ENCODE peak calls at places on chromosomes 2 and 18, in nine cellular contexts. One of them, this sample, is unnamed.

GRCh38 chr2:83594261-83594660 is 864.8 kb downstream of the SUCLG1 start:
- DNase-seq in body of pancreas: no peak
- DNase-seq in neural progenitor cell: no peak
- DNase-seq in foreskin fibroblast: no peak
- DNase-seq in coronary artery: no peak
- DNase-seq in thoracic aorta: no peak
- DNase-seq in astrocyte: no peak
- DNase-seq in sigmoid colon: no peak
- DNase-seq in cardiac muscle cell: no peak
- DNase-seq in this sample: no peak

GRCh38 chr2:120720746-120721145 is 14.9 kb upstream of the GLI2 start:
- DNase-seq in body of pancreas: no peak
- DNase-seq in neural progenitor cell: no peak
- DNase-seq in coronary artery: no peak
- DNase-seq in thoracic aorta: no peak
- DNase-seq in foreskin fibroblast: no peak
- DNase-seq in cardiac muscle cell: no peak
- DNase-seq in sigmoid colon: no peak
- DNase-seq in astrocyte: no peak
- DNase-seq in this sample: no peak

GRCh38 chr2:69635426-69635825 is 8.1 kb downstream of the AAK1 start:
- DNase-seq in cardiac muscle cell: no peak
- DNase-seq in body of pancreas: no peak
- DNase-seq in coronary artery: no peak
- DNase-seq in neural progenitor cell: no peak
- DNase-seq in thoracic aorta: no peak
- DNase-seq in foreskin fibroblast: no peak
- DNase-seq in sigmoid colon: no peak
- DNase-seq in astrocyte: no peak
- DNase-seq in this sample: no peak

GRCh38 chr2:109189751-109190150 is 60.7 kb downstream of the SH3RF3 start:
- DNase-seq in foreskin fibroblast: no peak
- DNase-seq in astrocyte: no peak
- DNase-seq in sigmoid colon: no peak
- DNase-seq in neural progenitor cell: no peak
- DNase-seq in coronary artery: no peak
- DNase-seq in body of pancreas: no peak
- DNase-seq in cardiac muscle cell: no peak
- DNase-seq in thoracic aorta: no peak
- DNase-seq in this sample: no peak

GRCh38 chr2:27765621-27766286 is 5.8 kb upstream of the MRPL33 start:
- DNase-seq in neural progenitor cell: no peak
- DNase-seq in thoracic aorta: no peak
- DNase-seq in foreskin fibroblast: no peak
- DNase-seq in astrocyte: peak
- DNase-seq in cardiac muscle cell: no peak
- DNase-seq in coronary artery: no peak
- DNase-seq in body of pancreas: peak
- DNase-seq in sigmoid colon: peak
- DNase-seq in this sample: peak

GRCh38 chr2:145484443-145485086 is 964.6 kb upstream of the ZEB2 start:
- DNase-seq in coronary artery: no peak
- DNase-seq in foreskin fibroblast: peak
- DNase-seq in neural progenitor cell: no peak
- DNase-seq in thoracic aorta: no peak
- DNase-seq in cardiac muscle cell: peak
- DNase-seq in astrocyte: peak
- DNase-seq in sigmoid colon: no peak
- DNase-seq in body of pancreas: no peak
- DNase-seq in this sample: no peak

GRCh38 chr2:96188821-96189526 is 19.7 kb downstream of the STARD7 start:
- DNase-seq in neural progenitor cell: no peak
- DNase-seq in coronary artery: no peak
- DNase-seq in astrocyte: no peak
- DNase-seq in sigmoid colon: no peak
- DNase-seq in foreskin fibroblast: no peak
- DNase-seq in body of pancreas: no peak
- DNase-seq in thoracic aorta: no peak
- DNase-seq in cardiac muscle cell: no peak
- DNase-seq in this sample: no peak

GRCh38 chr18:25370391-25370790 is 18.4 kb upstream of the ZNF521 start:
- DNase-seq in sigmoid colon: no peak
- DNase-seq in coronary artery: no peak
- DNase-seq in cardiac muscle cell: no peak
- DNase-seq in neural progenitor cell: no peak
- DNase-seq in body of pancreas: no peak
- DNase-seq in thoracic aorta: no peak
- DNase-seq in foreskin fibroblast: no peak
- DNase-seq in astrocyte: no peak
- DNase-seq in this sample: no peak

GRCh38 chr2:137886432-137886831 is 77.8 kb upstream of the HNMT start:
- DNase-seq in coronary artery: no peak
- DNase-seq in foreskin fibroblast: no peak
- DNase-seq in cardiac muscle cell: peak
- DNase-seq in neural progenitor cell: peak
- DNase-seq in sigmoid colon: no peak
- DNase-seq in thoracic aorta: no peak
- DNase-seq in body of pancreas: peak
- DNase-seq in astrocyte: no peak
- DNase-seq in this sample: peak

GRCh38 chr2:119673796-119674195 is 5.2 kb upstream of the TMEM177 start:
- DNase-seq in cardiac muscle cell: no peak
- DNase-seq in body of pancreas: no peak
- DNase-seq in coronary artery: peak
- DNase-seq in foreskin fibroblast: no peak
- DNase-seq in thoracic aorta: no peak
- DNase-seq in sigmoid colon: no peak
- DNase-seq in astrocyte: no peak
- DNase-seq in neural progenitor cell: no peak
- DNase-seq in this sample: no peak

GRCh38 chr2:38601061-38601460 is 1.7 kb downstream of the HNRNPLL start:
- DNase-seq in neural progenitor cell: no peak
- DNase-seq in foreskin fibroblast: no peak
- DNase-seq in coronary artery: no peak
- DNase-seq in cardiac muscle cell: no peak
- DNase-seq in body of pancreas: no peak
- DNase-seq in astrocyte: no peak
- DNase-seq in thoracic aorta: no peak
- DNase-seq in sigmoid colon: no peak
- DNase-seq in this sample: no peak

GRCh38 chr2:184371641-184372040 is 226.7 kb upstream of the ZNF804A start:
- DNase-seq in coronary artery: no peak
- DNase-seq in sigmoid colon: no peak
- DNase-seq in foreskin fibroblast: no peak
- DNase-seq in cardiac muscle cell: no peak
- DNase-seq in neural progenitor cell: no peak
- DNase-seq in thoracic aorta: no peak
- DNase-seq in body of pancreas: no peak
- DNase-seq in astrocyte: no peak
- DNase-seq in this sample: no peak

GRCh38 chr2:189580267-189580661 is 322 bp downstream of the SLC40A1 start:
- DNase-seq in neural progenitor cell: peak
- DNase-seq in thoracic aorta: no peak
- DNase-seq in cardiac muscle cell: peak
- DNase-seq in astrocyte: peak
- DNase-seq in foreskin fibroblast: peak
- DNase-seq in body of pancreas: peak
- DNase-seq in coronary artery: no peak
- DNase-seq in sigmoid colon: peak
- DNase-seq in this sample: peak

GRCh38 chr18:76923485-76924085 is 101.2 kb downstream of the ZNF236 start:
- DNase-seq in sigmoid colon: no peak
- DNase-seq in thoracic aorta: no peak
- DNase-seq in body of pancreas: no peak
- DNase-seq in cardiac muscle cell: peak
- DNase-seq in foreskin fibroblast: no peak
- DNase-seq in astrocyte: no peak
- DNase-seq in neural progenitor cell: peak
- DNase-seq in coronary artery: no peak
- DNase-seq in this sample: peak

GRCh38 chr2:128663371-128664050 is 344.8 kb upstream of the HS6ST1 start:
- DNase-seq in neural progenitor cell: no peak
- DNase-seq in astrocyte: no peak
- DNase-seq in foreskin fibroblast: no peak
- DNase-seq in cardiac muscle cell: no peak
- DNase-seq in body of pancreas: no peak
- DNase-seq in coronary artery: no peak
- DNase-seq in sigmoid colon: no peak
- DNase-seq in thoracic aorta: no peak
- DNase-seq in this sample: no peak

GRCh38 chr18:37381554-37381953 is 184.0 kb downstream of the CELF4 start:
- DNase-seq in neural progenitor cell: no peak
- DNase-seq in sigmoid colon: no peak
- DNase-seq in thoracic aorta: no peak
- DNase-seq in foreskin fibroblast: no peak
- DNase-seq in coronary artery: no peak
- DNase-seq in body of pancreas: no peak
- DNase-seq in cardiac muscle cell: no peak
- DNase-seq in astrocyte: no peak
- DNase-seq in this sample: no peak

GRCh38 chr18:36247036-36247435 is 50.5 kb upstream of the FHOD3 start:
- DNase-seq in astrocyte: no peak
- DNase-seq in thoracic aorta: no peak
- DNase-seq in sigmoid colon: no peak
- DNase-seq in body of pancreas: no peak
- DNase-seq in coronary artery: no peak
- DNase-seq in neural progenitor cell: no peak
- DNase-seq in cardiac muscle cell: no peak
- DNase-seq in foreskin fibroblast: peak
- DNase-seq in this sample: no peak

GRCh38 chr2:64881037-64881492 is 108.1 kb upstream of the SLC1A4 start:
- DNase-seq in neural progenitor cell: no peak
- DNase-seq in foreskin fibroblast: no peak
- DNase-seq in cardiac muscle cell: no peak
- DNase-seq in astrocyte: no peak
- DNase-seq in coronary artery: no peak
- DNase-seq in thoracic aorta: no peak
- DNase-seq in body of pancreas: no peak
- DNase-seq in sigmoid colon: no peak
- DNase-seq in this sample: no peak
- H3K4me3 ChIP-seq in neural progenitor cell: no peak
- H3K4me3 ChIP-seq in foreskin fibroblast: no peak
- H3K4me3 ChIP-seq in cardiac muscle cell: no peak
- H3K4me3 ChIP-seq in astrocyte: no peak
- H3K4me3 ChIP-seq in coronary artery: no peak
- H3K4me3 ChIP-seq in thoracic aorta: no peak
- H3K4me3 ChIP-seq in body of pancreas: no peak
- H3K4me3 ChIP-seq in sigmoid colon: no peak
- H3K4me3 ChIP-seq in this sample: no peak

DNA sequence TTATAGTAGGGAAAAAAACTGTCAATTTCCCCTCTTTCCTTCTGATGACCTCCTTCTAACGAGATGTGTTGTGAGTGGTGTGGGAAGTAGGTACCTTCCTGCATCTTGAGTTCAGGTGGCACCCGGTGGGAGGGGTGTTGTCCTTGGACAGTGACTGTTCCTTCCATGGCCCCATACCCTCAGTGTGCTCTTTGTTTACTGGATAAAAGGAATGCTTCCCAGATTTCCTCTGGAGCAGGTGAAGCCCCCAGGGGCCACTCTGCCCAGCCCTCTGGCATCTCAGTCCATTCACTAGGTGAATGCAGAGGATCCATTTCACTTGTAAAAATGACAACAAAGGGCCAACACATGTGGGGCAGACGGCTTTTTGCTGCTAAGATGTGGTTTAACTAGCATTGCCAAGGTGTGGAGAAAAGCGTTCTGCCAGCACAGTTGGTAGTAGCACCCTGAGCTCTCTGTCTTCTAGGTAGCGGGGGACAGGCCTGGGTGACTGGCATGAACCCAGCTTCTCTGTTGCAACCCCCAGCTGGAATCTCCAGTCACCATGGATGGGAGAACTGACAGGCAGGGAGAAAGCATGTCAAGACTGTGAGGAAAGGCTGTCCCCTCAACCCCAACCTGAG is 6.9 kb downstream of the GDF7 start:
- DNase-seq in body of pancreas: no peak
- DNase-seq in astrocyte: no peak
- DNase-seq in coronary artery: no peak
- DNase-seq in cardiac muscle cell: no peak
- DNase-seq in sigmoid colon: no peak
- DNase-seq in thoracic aorta: no peak
- DNase-seq in neural progenitor cell: no peak
- DNase-seq in foreskin fibroblast: no peak
- DNase-seq in this sample: no peak
- H3K4me3 ChIP-seq in body of pancreas: no peak
- H3K4me3 ChIP-seq in astrocyte: no peak
- H3K4me3 ChIP-seq in coronary artery: no peak
- H3K4me3 ChIP-seq in cardiac muscle cell: no peak
- H3K4me3 ChIP-seq in sigmoid colon: no peak
- H3K4me3 ChIP-seq in thoracic aorta: no peak
- H3K4me3 ChIP-seq in neural progenitor cell: no peak
- H3K4me3 ChIP-seq in foreskin fibroblast: no peak
- H3K4me3 ChIP-seq in this sample: no peak

GRCh38 chr2:47686018-47686417 is 96.9 kb upstream of the MSH6 start:
- DNase-seq in thoracic aorta: no peak
- DNase-seq in coronary artery: no peak
- DNase-seq in astrocyte: no peak
- DNase-seq in neural progenitor cell: no peak
- DNase-seq in foreskin fibroblast: no peak
- DNase-seq in sigmoid colon: no peak
- DNase-seq in cardiac muscle cell: no peak
- DNase-seq in body of pancreas: no peak
- DNase-seq in this sample: no peak
- H3K4me3 ChIP-seq in thoracic aorta: no peak
- H3K4me3 ChIP-seq in coronary artery: no peak
- H3K4me3 ChIP-seq in astrocyte: no peak
- H3K4me3 ChIP-seq in neural progenitor cell: no peak
- H3K4me3 ChIP-seq in foreskin fibroblast: no peak
- H3K4me3 ChIP-seq in sigmoid colon: no peak
- H3K4me3 ChIP-seq in cardiac muscle cell: no peak
- H3K4me3 ChIP-seq in body of pancreas: no peak
- H3K4me3 ChIP-seq in this sample: no peak

GRCh38 chr18:21112140-21112473 is 494 bp upstream of the ROCK1 start:
- DNase-seq in coronary artery: no peak
- DNase-seq in neural progenitor cell: no peak
- DNase-seq in cardiac muscle cell: no peak
- DNase-seq in sigmoid colon: no peak
- DNase-seq in astrocyte: no peak
- DNase-seq in body of pancreas: no peak
- DNase-seq in thoracic aorta: no peak
- DNase-seq in foreskin fibroblast: peak
- DNase-seq in this sample: no peak

GRCh38 chr18:21109936-21110666 is 1.5 kb downstream of the ROCK1 start:
- DNase-seq in astrocyte: no peak
- DNase-seq in coronary artery: no peak
- DNase-seq in sigmoid colon: no peak
- DNase-seq in thoracic aorta: no peak
- DNase-seq in neural progenitor cell: no peak
- DNase-seq in body of pancreas: no peak
- DNase-seq in cardiac muscle cell: no peak
- DNase-seq in foreskin fibroblast: no peak
- DNase-seq in this sample: no peak

GRCh38 chr18:21110667-21111350 is 804 bp downstream of the ROCK1 start:
- DNase-seq in thoracic aorta: no peak
- DNase-seq in astrocyte: peak
- DNase-seq in cardiac muscle cell: peak
- DNase-seq in neural progenitor cell: no peak
- DNase-seq in coronary artery: peak
- DNase-seq in sigmoid colon: peak
- DNase-seq in body of pancreas: peak
- DNase-seq in foreskin fibroblast: no peak
- DNase-seq in this sample: no peak

GRCh38 chr18:21112543-21113105 is 1.0 kb upstream of the ROCK1 start:
- DNase-seq in neural progenitor cell: no peak
- DNase-seq in thoracic aorta: no peak
- DNase-seq in cardiac muscle cell: no peak
- DNase-seq in coronary artery: no peak
- DNase-seq in body of pancreas: no peak
- DNase-seq in astrocyte: no peak
- DNase-seq in sigmoid colon: no peak
- DNase-seq in foreskin fibroblast: no peak
- DNase-seq in this sample: no peak

GRCh38 chr18:21111351-21112139 is at the start of gene ROCK1:
- DNase-seq in cardiac muscle cell: peak
- DNase-seq in neural progenitor cell: peak
- DNase-seq in body of pancreas: peak
- DNase-seq in sigmoid colon: peak
- DNase-seq in foreskin fibroblast: peak
- DNase-seq in coronary artery: peak
- DNase-seq in thoracic aorta: peak
- DNase-seq in astrocyte: peak
- DNase-seq in this sample: peak
- H3K4me3 ChIP-seq in cardiac muscle cell: peak
- H3K4me3 ChIP-seq in neural progenitor cell: peak
- H3K4me3 ChIP-seq in body of pancreas: peak
- H3K4me3 ChIP-seq in sigmoid colon: peak
- H3K4me3 ChIP-seq in foreskin fibroblast: peak
- H3K4me3 ChIP-seq in coronary artery: peak
- H3K4me3 ChIP-seq in thoracic aorta: peak
- H3K4me3 ChIP-seq in astrocyte: peak
- H3K4me3 ChIP-seq in this sample: peak

This sample was measured in Caco-2.